ENCODE peak calls at places on chromosomes 6 and 20, in four cellular contexts. Y is RCC 7860, W is GM20000, M is ACHN. N is an unnamed sample.

GRCh38 chr20:51650685-51651134 is 108.2 kb upstream of the NFATC2 start:
- DNase-seq in Y (peak; percentile 68), W (no peak), M (peak; percentile 65), N (no peak)

GRCh38 chr6:144647406-144647964 is 362.4 kb downstream of the UTRN start:
- DNase-seq in Y (no peak), W (no peak), M (no peak), N (no peak)

GRCh38 chr20:47993817-47994216 is 208.5 kb upstream of the SULF2 start:
- DNase-seq in Y (no peak), W (no peak), M (no peak), N (no peak)

GRCh38 chr6:168666170-168666569 is 225.2 kb downstream of the SMOC2 start:
- DNase-seq in Y (no peak), W (no peak), M (no peak), N (no peak)

GRCh38 chr6:16179970-16180431 is 51.1 kb downstream of the MYLIP start:
- DNase-seq in Y (no peak), W (no peak), M (no peak), N (no peak)

GRCh38 chr20:40781340-40781916 is 92.4 kb upstream of the MAFB start:
- DNase-seq in Y (no peak), W (no peak), M (no peak), N (no peak)

GRCh38 chr20:57342829-57343228 is 8.2 kb upstream of the RAE1 start:
- DNase-seq in Y (no peak), W (no peak), M (no peak), N (no peak)

GRCh38 chr6:52019092-52019491 is 68.3 kb downstream of the PKHD1 start:
- DNase-seq in Y (no peak), W (no peak), M (no peak), N (no peak)

GRCh38 chr20:63089051-63089907 is 82.5 kb upstream of the BHLHE23 start:
- DNase-seq in Y (no peak), W (no peak), M (no peak), N (no peak)

GRCh38 chr20:64055893-64056638 is 6.6 kb upstream of the SOX18 start:
- DNase-seq in Y (peak; percentile 43), W (no peak), M (no peak), N (no peak)

GRCh38 chr6:106579281-106579680 is 50.0 kb downstream of the RTN4IP1 start:
- DNase-seq in Y (no peak), W (no peak), M (no peak), N (no peak)

GRCh38 chr6:32475392-32476206 is 35.9 kb downstream of the HLA-DRA start:
- DNase-seq in Y (no peak), W (no peak), M (no peak), N (no peak)

GRCh38 chr6:35092362-35093117 is 48.6 kb downstream of the TCP11 start:
- DNase-seq in Y (peak; percentile 83), W (no peak), M (peak; percentile 27), N (no peak)

GRCh38 chr6:27668442-27669275 is 195.8 kb upstream of the ZNF184 start:
- DNase-seq in Y (peak; percentile 64), W (peak; percentile 58), M (peak; percentile 57), N (peak; percentile 87)

GRCh38 chr6:158660331-158660730 is 10.5 kb downstream of the SYTL3 start:
- DNase-seq in Y (no peak), W (peak; percentile 71), M (peak; percentile 42), N (peak; percentile 20)

GRCh38 chr20:57716202-57716601 is 6.4 kb upstream of the PMEPA1 start:
- DNase-seq in Y (peak; percentile 73), W (no peak), M (no peak), N (no peak)

GRCh38 chr6:13992417-13993055 is 67.8 kb downstream of the RNF182 start:
- DNase-seq in Y (peak; percentile 67), W (no peak), M (peak; percentile 20), N (peak; percentile 65)

GRCh38 chr6:148296746-148297145 is 45.9 kb upstream of the SASH1 start:
- DNase-seq in Y (no peak), W (no peak), M (no peak), N (no peak)

GRCh38 chr6:107179004-107179403 is 63.7 kb upstream of the BEND3 start:
- DNase-seq in Y (no peak), W (no peak), M (peak; percentile 14), N (peak; percentile 58)

GRCh38 chr6:94478178-94479140 is 1059.1 kb upstream of the EPHA7 start:
- DNase-seq in Y (no peak), W (no peak), M (no peak), N (no peak)